ENCODE peak calls at places on chromosomes 7 and 10, in ten cellular contexts. One of them, this sample, is unnamed.

GRCh38 chr10:133167693-133168616 is 7.9 kb downstream of the KNDC1 start:
- DNase-seq in fibroblast of lung: no peak
- DNase-seq in heart left ventricle: no peak
- DNase-seq in tibial artery: peak; percentile 52
- DNase-seq in keratinocyte: no peak
- DNase-seq in HFF-Myc: no peak
- DNase-seq in A549: no peak
- DNase-seq in astrocyte of the cerebellum: no peak
- DNase-seq in AG04450: no peak
- DNase-seq in cardiac muscle cell: no peak
- DNase-seq in this sample: no peak

GRCh38 chr10:129743738-129744133 is 220.3 kb downstream of the EBF3 start:
- DNase-seq in fibroblast of lung: no peak
- DNase-seq in heart left ventricle: no peak
- DNase-seq in tibial artery: no peak
- DNase-seq in keratinocyte: no peak
- DNase-seq in HFF-Myc: no peak
- DNase-seq in A549: no peak
- DNase-seq in astrocyte of the cerebellum: no peak
- DNase-seq in AG04450: no peak
- DNase-seq in cardiac muscle cell: no peak
- DNase-seq in this sample: no peak

GRCh38 chr7:29500719-29501118 is 62.9 kb upstream of the PRR15 start:
- DNase-seq in fibroblast of lung: no peak
- DNase-seq in heart left ventricle: no peak
- DNase-seq in tibial artery: no peak
- DNase-seq in keratinocyte: no peak
- DNase-seq in HFF-Myc: no peak
- DNase-seq in A549: no peak
- DNase-seq in astrocyte of the cerebellum: no peak
- DNase-seq in AG04450: no peak
- DNase-seq in cardiac muscle cell: no peak
- DNase-seq in this sample: no peak

GRCh38 chr10:125158528-125159485 is 1.6 kb downstream of the CTBP2 start:
- DNase-seq in fibroblast of lung: peak; percentile 56
- DNase-seq in heart left ventricle: peak; percentile 71
- DNase-seq in tibial artery: peak; percentile 79
- DNase-seq in keratinocyte: no peak
- DNase-seq in HFF-Myc: no peak
- DNase-seq in A549: peak; percentile 42
- DNase-seq in astrocyte of the cerebellum: no peak
- DNase-seq in AG04450: no peak
- DNase-seq in cardiac muscle cell: peak; percentile 64
- DNase-seq in this sample: peak; percentile 59

GRCh38 chr7:109879429-109879828 is 1211.5 kb upstream of the LRRN3 start:
- DNase-seq in fibroblast of lung: no peak
- DNase-seq in heart left ventricle: no peak
- DNase-seq in tibial artery: no peak
- DNase-seq in keratinocyte: no peak
- DNase-seq in HFF-Myc: no peak
- DNase-seq in A549: no peak
- DNase-seq in astrocyte of the cerebellum: no peak
- DNase-seq in AG04450: no peak
- DNase-seq in cardiac muscle cell: no peak
- DNase-seq in this sample: no peak

GRCh38 chr7:158818325-158819213 is 10.7 kb downstream of the ESYT2 start:
- DNase-seq in fibroblast of lung: peak; percentile 98
- DNase-seq in heart left ventricle: peak; percentile 86
- DNase-seq in tibial artery: peak; percentile 95
- DNase-seq in keratinocyte: peak; percentile 87
- DNase-seq in HFF-Myc: peak; percentile 91
- DNase-seq in A549: peak; percentile 98
- DNase-seq in astrocyte of the cerebellum: peak; percentile 85
- DNase-seq in AG04450: peak; percentile 84
- DNase-seq in cardiac muscle cell: peak; percentile 17
- DNase-seq in this sample: peak; percentile 82

GRCh38 chr10:96548589-96548988 is 34.9 kb upstream of the TLL2 start:
- DNase-seq in fibroblast of lung: no peak
- DNase-seq in heart left ventricle: no peak
- DNase-seq in tibial artery: no peak
- DNase-seq in keratinocyte: no peak
- DNase-seq in HFF-Myc: no peak
- DNase-seq in A549: no peak
- DNase-seq in astrocyte of the cerebellum: no peak
- DNase-seq in AG04450: no peak
- DNase-seq in cardiac muscle cell: peak; percentile 32
- DNase-seq in this sample: no peak

GRCh38 chr10:101006593-101007098 is 7.0 kb downstream of the LZTS2 start:
- DNase-seq in fibroblast of lung: no peak
- DNase-seq in heart left ventricle: no peak
- DNase-seq in tibial artery: no peak
- DNase-seq in keratinocyte: no peak
- DNase-seq in HFF-Myc: no peak
- DNase-seq in A549: no peak
- DNase-seq in astrocyte of the cerebellum: no peak
- DNase-seq in AG04450: no peak
- DNase-seq in cardiac muscle cell: no peak
- DNase-seq in this sample: no peak

GRCh38 chr10:34628174-34628802 is 186.8 kb downstream of the PARD3 start:
- DNase-seq in fibroblast of lung: peak; percentile 62
- DNase-seq in heart left ventricle: peak; percentile 79
- DNase-seq in tibial artery: no peak
- DNase-seq in keratinocyte: no peak
- DNase-seq in HFF-Myc: no peak
- DNase-seq in A549: no peak
- DNase-seq in astrocyte of the cerebellum: no peak
- DNase-seq in AG04450: no peak
- DNase-seq in cardiac muscle cell: peak; percentile 79
- DNase-seq in this sample: no peak

GRCh38 chr10:102951316-102951715 is 33.2 kb downstream of the CNNM2 start:
- DNase-seq in fibroblast of lung: peak; percentile 26
- DNase-seq in heart left ventricle: no peak
- DNase-seq in tibial artery: no peak
- DNase-seq in keratinocyte: no peak
- DNase-seq in HFF-Myc: no peak
- DNase-seq in A549: no peak
- DNase-seq in astrocyte of the cerebellum: no peak
- DNase-seq in AG04450: no peak
- DNase-seq in cardiac muscle cell: no peak
- DNase-seq in this sample: no peak

GRCh38 chr7:52168085-52168484 is 851.5 kb upstream of the COBL start:
- DNase-seq in fibroblast of lung: no peak
- DNase-seq in heart left ventricle: no peak
- DNase-seq in tibial artery: no peak
- DNase-seq in keratinocyte: no peak
- DNase-seq in HFF-Myc: no peak
- DNase-seq in A549: peak; percentile 13
- DNase-seq in astrocyte of the cerebellum: no peak
- DNase-seq in AG04450: no peak
- DNase-seq in cardiac muscle cell: no peak
- DNase-seq in this sample: no peak

GRCh38 chr10:70551491-70551890 is 51.0 kb downstream of the PRF1 start:
- DNase-seq in fibroblast of lung: no peak
- DNase-seq in heart left ventricle: no peak
- DNase-seq in tibial artery: no peak
- DNase-seq in keratinocyte: no peak
- DNase-seq in HFF-Myc: no peak
- DNase-seq in A549: no peak
- DNase-seq in astrocyte of the cerebellum: no peak
- DNase-seq in AG04450: no peak
- DNase-seq in cardiac muscle cell: no peak
- DNase-seq in this sample: no peak

GRCh38 chr7:1220958-1221745 is 11.5 kb upstream of the UNCX start:
- DNase-seq in fibroblast of lung: no peak
- DNase-seq in heart left ventricle: no peak
- DNase-seq in tibial artery: no peak
- DNase-seq in keratinocyte: no peak
- DNase-seq in HFF-Myc: no peak
- DNase-seq in A549: no peak
- DNase-seq in astrocyte of the cerebellum: no peak
- DNase-seq in AG04450: no peak
- DNase-seq in cardiac muscle cell: no peak
- DNase-seq in this sample: no peak

GRCh38 chr7:1226155-1226901 is 6.3 kb upstream of the UNCX start:
- DNase-seq in fibroblast of lung: no peak
- DNase-seq in heart left ventricle: no peak
- DNase-seq in tibial artery: no peak
- DNase-seq in keratinocyte: no peak
- DNase-seq in HFF-Myc: no peak
- DNase-seq in A549: no peak
- DNase-seq in astrocyte of the cerebellum: no peak
- DNase-seq in AG04450: no peak
- DNase-seq in cardiac muscle cell: no peak
- DNase-seq in this sample: no peak

GRCh38 chr7:1224093-1224702 is 8.5 kb upstream of the UNCX start:
- DNase-seq in fibroblast of lung: no peak
- DNase-seq in heart left ventricle: no peak
- DNase-seq in tibial artery: no peak
- DNase-seq in keratinocyte: no peak
- DNase-seq in HFF-Myc: no peak
- DNase-seq in A549: no peak
- DNase-seq in astrocyte of the cerebellum: no peak
- DNase-seq in AG04450: no peak
- DNase-seq in cardiac muscle cell: no peak
- DNase-seq in this sample: no peak

GRCh38 chr7:1225462-1226154 is 7.1 kb upstream of the UNCX start:
- DNase-seq in fibroblast of lung: no peak
- DNase-seq in heart left ventricle: no peak
- DNase-seq in tibial artery: no peak
- DNase-seq in keratinocyte: no peak
- DNase-seq in HFF-Myc: no peak
- DNase-seq in A549: no peak
- DNase-seq in astrocyte of the cerebellum: no peak
- DNase-seq in AG04450: no peak
- DNase-seq in cardiac muscle cell: peak; percentile 60
- DNase-seq in this sample: peak; percentile 46

GRCh38 chr7:1223196-1224092 is 9.2 kb upstream of the UNCX start:
- DNase-seq in fibroblast of lung: no peak
- DNase-seq in heart left ventricle: no peak
- DNase-seq in tibial artery: no peak
- DNase-seq in keratinocyte: no peak
- DNase-seq in HFF-Myc: no peak
- DNase-seq in A549: peak; percentile 38
- DNase-seq in astrocyte of the cerebellum: no peak
- DNase-seq in AG04450: no peak
- DNase-seq in cardiac muscle cell: peak; percentile 16
- DNase-seq in this sample: no peak
- TF ChIP-seq CTCF in fibroblast of lung: no peak
- TF ChIP-seq CTCF in heart left ventricle: no peak
- TF ChIP-seq CTCF in tibial artery: no peak
- TF ChIP-seq CTCF in keratinocyte: no peak
- TF ChIP-seq CTCF in HFF-Myc: peak; percentile 10
- TF ChIP-seq CTCF in A549: no peak
- TF ChIP-seq CTCF in astrocyte of the cerebellum: no peak
- TF ChIP-seq CTCF in AG04450: no peak
- TF ChIP-seq CTCF in cardiac muscle cell: no peak
- TF ChIP-seq CTCF in this sample: no peak

GRCh38 chr7:48875300-48875916 is 48.9 kb upstream of the CDC14C start:
- DNase-seq in fibroblast of lung: peak; percentile 15
- DNase-seq in heart left ventricle: peak; percentile 8
- DNase-seq in tibial artery: no peak
- DNase-seq in keratinocyte: no peak
- DNase-seq in HFF-Myc: no peak
- DNase-seq in A549: peak; percentile 48
- DNase-seq in astrocyte of the cerebellum: peak; percentile 23
- DNase-seq in AG04450: no peak
- DNase-seq in cardiac muscle cell: peak; percentile 82
- DNase-seq in this sample: peak; percentile 26

GRCh38 chr7:48872548-48872947 is 51.8 kb upstream of the CDC14C start:
- DNase-seq in fibroblast of lung: no peak
- DNase-seq in heart left ventricle: no peak
- DNase-seq in tibial artery: no peak
- DNase-seq in keratinocyte: no peak
- DNase-seq in HFF-Myc: no peak
- DNase-seq in A549: no peak
- DNase-seq in astrocyte of the cerebellum: no peak
- DNase-seq in AG04450: no peak
- DNase-seq in cardiac muscle cell: peak; percentile 65
- DNase-seq in this sample: no peak

DNA sequence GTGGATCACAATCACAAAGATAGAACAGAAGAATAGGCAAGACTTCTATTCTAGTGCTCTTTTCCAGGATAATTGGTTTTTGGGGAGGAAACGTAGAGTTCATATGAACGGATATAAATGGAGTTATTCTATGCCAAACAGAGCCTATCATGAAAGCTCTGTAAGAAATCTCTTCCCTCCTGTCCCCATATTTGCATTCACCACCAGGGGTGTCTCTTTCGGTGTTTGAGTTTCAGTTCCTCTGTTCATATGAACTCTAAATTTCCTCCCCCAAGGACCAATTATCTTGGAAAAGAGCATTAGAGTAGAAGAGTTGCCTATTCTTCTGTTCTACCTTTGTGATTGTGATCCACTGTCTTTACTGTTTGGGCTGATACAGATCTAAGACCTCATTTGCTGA is 48.3 kb upstream of the CDC14C start:
- DNase-seq in fibroblast of lung: no peak
- DNase-seq in heart left ventricle: no peak
- DNase-seq in tibial artery: no peak
- DNase-seq in keratinocyte: no peak
- DNase-seq in HFF-Myc: no peak
- DNase-seq in A549: no peak
- DNase-seq in astrocyte of the cerebellum: no peak
- DNase-seq in AG04450: no peak
- DNase-seq in cardiac muscle cell: no peak
- DNase-seq in this sample: no peak
- TF ChIP-seq CTCF in fibroblast of lung: no peak
- TF ChIP-seq CTCF in heart left ventricle: no peak
- TF ChIP-seq CTCF in tibial artery: no peak
- TF ChIP-seq CTCF in keratinocyte: no peak
- TF ChIP-seq CTCF in HFF-Myc: no peak
- TF ChIP-seq CTCF in A549: no peak
- TF ChIP-seq CTCF in astrocyte of the cerebellum: peak; percentile 21
- TF ChIP-seq CTCF in AG04450: no peak
- TF ChIP-seq CTCF in cardiac muscle cell: no peak
- TF ChIP-seq CTCF in this sample: no peak

GRCh38 chr10:38127812-38128211 is 33.7 kb downstream of the ZNF37A start:
- DNase-seq in fibroblast of lung: peak; percentile 8
- DNase-seq in heart left ventricle: no peak
- DNase-seq in tibial artery: no peak
- DNase-seq in keratinocyte: no peak
- DNase-seq in HFF-Myc: no peak
- DNase-seq in A549: no peak
- DNase-seq in astrocyte of the cerebellum: no peak
- DNase-seq in AG04450: no peak
- DNase-seq in cardiac muscle cell: no peak
- DNase-seq in this sample: no peak
- TF ChIP-seq CTCF in fibroblast of lung: no peak
- TF ChIP-seq CTCF in heart left ventricle: no peak
- TF ChIP-seq CTCF in tibial artery: no peak
- TF ChIP-seq CTCF in keratinocyte: no peak
- TF ChIP-seq CTCF in HFF-Myc: no peak
- TF ChIP-seq CTCF in A549: no peak
- TF ChIP-seq CTCF in astrocyte of the cerebellum: no peak
- TF ChIP-seq CTCF in AG04450: no peak
- TF ChIP-seq CTCF in cardiac muscle cell: no peak
- TF ChIP-seq CTCF in this sample: no peak

DNA sequence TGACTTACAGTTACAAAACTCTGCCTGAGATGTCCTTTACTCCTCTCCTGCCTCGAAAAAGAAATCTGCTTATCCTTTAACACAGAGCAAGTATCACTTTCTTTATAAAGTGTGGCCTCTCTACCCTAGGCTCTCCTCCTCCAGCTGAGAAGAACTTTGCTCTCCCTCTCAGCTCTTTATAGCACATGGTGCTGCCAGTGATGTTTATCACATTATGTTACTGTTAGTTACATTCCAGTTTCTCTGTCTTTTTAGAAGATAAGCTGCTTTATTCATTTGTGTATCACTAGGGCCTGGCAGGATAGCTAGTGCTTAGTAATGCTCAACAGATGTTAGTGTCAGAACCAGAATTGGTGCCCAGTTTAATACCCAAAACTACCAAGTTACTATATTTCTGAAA is 41.1 kb upstream of the TMEM229A start:
- DNase-seq in fibroblast of lung: no peak
- DNase-seq in heart left ventricle: no peak
- DNase-seq in tibial artery: no peak
- DNase-seq in keratinocyte: no peak
- DNase-seq in HFF-Myc: no peak
- DNase-seq in A549: no peak
- DNase-seq in astrocyte of the cerebellum: no peak
- DNase-seq in AG04450: no peak
- DNase-seq in cardiac muscle cell: no peak
- DNase-seq in this sample: no peak
- TF ChIP-seq CTCF in fibroblast of lung: no peak
- TF ChIP-seq CTCF in heart left ventricle: no peak
- TF ChIP-seq CTCF in tibial artery: no peak
- TF ChIP-seq CTCF in keratinocyte: no peak
- TF ChIP-seq CTCF in HFF-Myc: no peak
- TF ChIP-seq CTCF in A549: no peak
- TF ChIP-seq CTCF in astrocyte of the cerebellum: no peak
- TF ChIP-seq CTCF in AG04450: no peak
- TF ChIP-seq CTCF in cardiac muscle cell: no peak
- TF ChIP-seq CTCF in this sample: no peak

This sample was measured in RWPE1.